ENCODE peak calls at places on chromosomes 7 and 10, in eight cellular contexts. Y is activated CD8-positive, alpha-beta memory T cell treated with anti-CD3 and anti-CD28 coated beads for 4 hours; O is BJ; G is H54; J is pancreas; U is colonic mucosa; W is GM04504; S is endothelial cell. K is an unnamed sample.

GRCh38 chr10:329361-330099 is 194.3 kb downstream of the ZMYND11 start:
- DNase-seq in Y (no peak), O (peak), G (peak), J (peak), U (peak), W (peak), S (no peak), K (no peak)

GRCh38 chr10:3775671-3776551 is 9.1 kb downstream of the KLF6 start:
- DNase-seq in Y (no peak), O (no peak), G (no peak), J (no peak), U (no peak), W (no peak), S (no peak), K (no peak)

GRCh38 chr7:70340236-70340635 is 742.0 kb downstream of the AUTS2 start:
- DNase-seq in Y (no peak), O (no peak), G (no peak), J (no peak), U (no peak), W (no peak), S (no peak), K (no peak)

GRCh38 chr7:154879629-154880028 is 123.3 kb downstream of the PAXIP1 start:
- DNase-seq in Y (no peak), O (no peak), G (no peak), J (no peak), U (peak), W (no peak), S (no peak), K (no peak)

GRCh38 chr7:12729112-12729511 is 41.7 kb downstream of the ARL4A start:
- DNase-seq in Y (no peak), O (no peak), G (peak), J (peak), U (peak), W (no peak), S (no peak), K (no peak)

GRCh38 chr7:22726849-22727792 is at the start of gene IL6:
- DNase-seq in Y (no peak), O (peak), G (peak), J (peak), U (peak), W (peak), S (peak), K (no peak)

GRCh38 chr10:91813251-91813650 is 15.0 kb downstream of the TNKS2 start:
- DNase-seq in Y (no peak), O (no peak), G (no peak), J (no peak), U (no peak), W (no peak), S (no peak), K (no peak)

GRCh38 chr7:99975782-99976521 is at the start of gene AZGP1:
- DNase-seq in Y (no peak), O (no peak), G (peak), J (peak), U (no peak), W (no peak), S (no peak), K (no peak)

GRCh38 chr10:31032515-31033132 is 959 bp upstream of the ZNF438 start:
- DNase-seq in Y (no peak), O (no peak), G (no peak), J (no peak), U (no peak), W (no peak), S (no peak), K (no peak)

K was measured in activated CD4-positive, CD25-positive, alpha-beta regulatory T cell treated with anti-CD3 and anti-CD28 coated beads, Interleukin-2, amount 50 U/mL, for 16 hours.